ENCODE peak calls at places on chromosomes 3 and 15, in seven cellular contexts. B is Caco-2; U is transverse colon; N is GM12878; T is CD4-positive, CD25-positive, alpha-beta regulatory T cell; E is cardiac muscle cell; I is mesendoderm. H is an unnamed sample. For H3K36me3, the result is how much of the 10 kb centered on the place peaks cover.

GRCh38 chr3:126022741-126023359 is 53.9 kb downstream of the ROPN1B start:
- DNase-seq in B (no peak), U (no peak), N (no peak), T (no peak), E (no peak), I (no peak), H (no peak)

GRCh38 chr15:52233405-52233804 is 42.2 kb upstream of the GNB5 start:
- DNase-seq in B (no peak), U (no peak), N (no peak), T (no peak), E (no peak), I (no peak), H (no peak)

GRCh38 chr3:14265246-14265962 is 86.8 kb downstream of the LSM3 start:
- DNase-seq in B (peak), U (no peak), N (no peak), T (no peak), E (no peak), I (no peak), H (no peak)

GRCh38 chr3:139455855-139456254 is 20.5 kb downstream of the RBP2 start:
- DNase-seq in B (no peak), U (no peak), N (no peak), T (no peak), E (no peak), I (peak), H (no peak)

GRCh38 chr3:46112296-46112695 is 85.0 kb upstream of the XCR1 start:
- DNase-seq in B (no peak), U (no peak), N (no peak), T (no peak), E (no peak), I (no peak), H (no peak)

GRCh38 chr3:71454513-71455423 is 128.8 kb downstream of the FOXP1 start:
- DNase-seq in B (no peak), U (no peak), N (no peak), T (peak), E (no peak), I (no peak), H (no peak)

GRCh38 chr15:80562033-80562432 is 133.1 kb upstream of the ABHD17C start:
- DNase-seq in B (no peak), U (no peak), N (no peak), T (no peak), E (no peak), I (no peak), H (no peak)

GRCh38 chr3:177137774-177138705 is 59.2 kb downstream of the TBL1XR1 start:
- DNase-seq in B (no peak), U (no peak), N (no peak), T (no peak), E (no peak), I (no peak), H (no peak)

GRCh38 chr15:59569477-59569876 is 42.1 kb upstream of the GCNT3 start:
- DNase-seq in B (no peak), U (no peak), N (no peak), T (no peak), E (no peak), I (no peak), H (no peak)

GRCh38 chr3:158668506-158668905 is 3.9 kb downstream of the LXN start:
- DNase-seq in B (no peak), U (no peak), N (no peak), T (no peak), E (no peak), I (no peak), H (no peak)

GRCh38 chr3:71309342-71309741 is 274.2 kb downstream of the FOXP1 start:
- DNase-seq in B (no peak), U (no peak), N (no peak), T (peak), E (no peak), I (no peak), H (peak)

GRCh38 chr3:28841436-28841835 is 439.4 kb upstream of the RBMS3 start:
- DNase-seq in B (no peak), U (no peak), N (no peak), T (no peak), E (no peak), I (no peak), H (no peak)

GRCh38 chr15:38809621-38810020 is 245.0 kb upstream of the RASGRP1 start:
- DNase-seq in B (no peak), U (no peak), N (no peak), T (no peak), E (no peak), I (no peak), H (no peak)

GRCh38 chr3:143168518-143169192 is 49.1 kb downstream of the CHST2 start:
- DNase-seq in B (no peak), U (no peak), N (no peak), T (no peak), E (no peak), I (no peak), H (no peak)

GRCh38 chr3:119145500-119146167 is at the start of gene TEX55:
- DNase-seq in B (peak), U (peak), N (no peak), T (peak), E (peak), I (peak), H (no peak)

GRCh38 chr3:174356596-174356995 is 502.5 kb upstream of the NAALADL2 start:
- DNase-seq in B (no peak), U (no peak), N (no peak), T (no peak), E (no peak), I (no peak), H (no peak)

GRCh38 chr15:69782809-69783208 is 314.9 kb downstream of the TLE3 start:
- DNase-seq in B (peak), U (no peak), N (no peak), T (no peak), E (peak), I (no peak), H (no peak)

GRCh38 chr3:120147072-120147871 is 53.0 kb upstream of the GSK3B start:
- DNase-seq in B (peak), U (peak), N (no peak), T (peak), E (no peak), I (peak), H (no peak)

GRCh38 chr3:69649120-69649519 is 90.1 kb upstream of the MITF start:
- DNase-seq in B (no peak), U (no peak), N (no peak), T (no peak), E (no peak), I (peak), H (no peak)

GRCh38 chr15:39462691-39463090 is 118.2 kb upstream of the THBS1 start:
- DNase-seq in B (no peak), U (no peak), N (no peak), T (no peak), E (no peak), I (no peak), H (no peak)

GRCh38 chr3:90091557-90091956 is 984.1 kb downstream of the EPHA3 start:
- DNase-seq in B (peak), U (peak), N (no peak), T (no peak), E (peak), I (peak), H (peak)

GRCh38 chr15:48976444-48977088 is 12.8 kb upstream of the SHC4 start:
- DNase-seq in B (no peak), U (no peak), N (no peak), T (no peak), E (no peak), I (no peak), H (no peak)

GRCh38 chr15:88341653-88342052 is 85.1 kb upstream of the NTRK3 start:
- DNase-seq in B (no peak), U (no peak), N (no peak), T (no peak), E (no peak), I (no peak), H (no peak)

GRCh38 chr3:112770026-112770626 is 76.5 kb downstream of the CD200R1L start:
- DNase-seq in B (no peak), U (no peak), N (no peak), T (no peak), E (no peak), I (peak), H (no peak)

GRCh38 chr3:56684029-56684428 is 964 bp upstream of the TASOR start:
- DNase-seq in B (no peak), U (no peak), N (no peak), T (no peak), E (no peak), I (no peak), H (no peak)

GRCh38 chr3:134713673-134714072 is 62.9 kb upstream of the KY start:
- DNase-seq in B (no peak), U (no peak), N (no peak), T (no peak), E (no peak), I (no peak), H (no peak)

GRCh38 chr3:71488391-71488809 is 95.1 kb downstream of the FOXP1 start:
- DNase-seq in B (no peak), U (no peak), N (no peak), T (no peak), E (no peak), I (no peak), H (no peak)

GRCh38 chr15:65368646-65369045 is 9.2 kb downstream of the IGDCC3 start:
- DNase-seq in B (no peak), U (no peak), N (no peak), T (no peak), E (no peak), I (peak), H (no peak)

GRCh38 chr15:65368300-65368617 is 9.5 kb downstream of the IGDCC3 start:
- DNase-seq in B (no peak), U (no peak), N (no peak), T (no peak), E (peak), I (peak), H (no peak)

GRCh38 chr15:65369148-65369547 is 8.7 kb downstream of the IGDCC3 start:
- DNase-seq in B (no peak), U (no peak), N (no peak), T (no peak), E (no peak), I (no peak), H (no peak)

GRCh38 chr15:65370885-65371284 is 6.9 kb downstream of the IGDCC3 start:
- DNase-seq in B (no peak), U (no peak), N (no peak), T (no peak), E (no peak), I (no peak), H (no peak)

DNA sequence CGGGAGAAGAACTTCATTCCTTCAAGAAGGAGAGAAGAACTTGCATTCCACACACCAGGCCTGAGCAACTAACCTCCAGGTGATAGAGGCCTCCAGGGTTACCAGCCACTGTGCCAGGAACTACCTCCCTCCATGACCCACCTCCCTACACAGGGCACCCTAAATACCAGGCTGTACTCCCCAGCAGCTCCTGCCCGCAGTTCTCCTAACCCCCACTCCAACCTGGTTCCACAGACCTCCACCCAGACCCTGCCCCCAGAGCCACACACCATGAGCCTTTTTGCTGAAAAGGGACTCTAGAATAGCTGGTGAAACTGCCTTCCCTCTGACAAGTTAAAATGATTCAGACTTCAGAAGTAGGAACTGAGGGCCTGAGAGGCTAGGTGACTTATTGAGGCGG is 8.2 kb downstream of the IGDCC3 start:
- DNase-seq in B (no peak), U (no peak), N (no peak), T (no peak), E (no peak), I (no peak), H (no peak)
- H3K36me3 ChIP-seq in B (under half), U (under half), N (under half), T (under half), E (under half), I (under half), H (under half)

DNA sequence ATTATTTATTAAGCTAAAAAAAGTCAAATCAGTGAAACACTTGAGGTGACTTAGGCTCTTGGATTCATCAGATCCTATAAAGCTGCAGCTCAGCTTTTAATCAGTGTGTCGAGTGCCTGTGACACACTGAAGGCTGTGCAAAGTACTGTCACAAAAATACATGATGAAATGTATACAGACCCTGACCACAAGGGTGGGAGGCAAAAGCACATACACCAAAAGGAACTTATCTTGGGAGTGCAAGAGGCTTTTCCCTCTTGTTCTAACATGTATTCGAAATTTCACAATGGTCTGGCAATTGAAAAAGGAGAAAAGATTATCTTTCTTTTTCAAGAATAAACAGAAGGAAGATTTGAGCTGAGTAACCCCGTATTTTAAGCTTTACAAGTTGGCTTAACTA is 35.9 kb downstream of the VGLL4 start:
- DNase-seq in B (no peak), U (no peak), N (no peak), T (no peak), E (peak), I (no peak), H (no peak)
- H3K36me3 ChIP-seq in B (under half), U (under half), N (under half), T (under half), E (under half), I (under half), H (under half)

GRCh38 chr3:51937014-51937413 is 4.7 kb downstream of the RRP9 start:
- DNase-seq in B (peak), U (no peak), N (no peak), T (no peak), E (no peak), I (no peak), H (no peak)
- H3K36me3 ChIP-seq in B (under half), U (under half), N (under half), T (half or more), E (under half), I (under half), H (under half)

DNA sequence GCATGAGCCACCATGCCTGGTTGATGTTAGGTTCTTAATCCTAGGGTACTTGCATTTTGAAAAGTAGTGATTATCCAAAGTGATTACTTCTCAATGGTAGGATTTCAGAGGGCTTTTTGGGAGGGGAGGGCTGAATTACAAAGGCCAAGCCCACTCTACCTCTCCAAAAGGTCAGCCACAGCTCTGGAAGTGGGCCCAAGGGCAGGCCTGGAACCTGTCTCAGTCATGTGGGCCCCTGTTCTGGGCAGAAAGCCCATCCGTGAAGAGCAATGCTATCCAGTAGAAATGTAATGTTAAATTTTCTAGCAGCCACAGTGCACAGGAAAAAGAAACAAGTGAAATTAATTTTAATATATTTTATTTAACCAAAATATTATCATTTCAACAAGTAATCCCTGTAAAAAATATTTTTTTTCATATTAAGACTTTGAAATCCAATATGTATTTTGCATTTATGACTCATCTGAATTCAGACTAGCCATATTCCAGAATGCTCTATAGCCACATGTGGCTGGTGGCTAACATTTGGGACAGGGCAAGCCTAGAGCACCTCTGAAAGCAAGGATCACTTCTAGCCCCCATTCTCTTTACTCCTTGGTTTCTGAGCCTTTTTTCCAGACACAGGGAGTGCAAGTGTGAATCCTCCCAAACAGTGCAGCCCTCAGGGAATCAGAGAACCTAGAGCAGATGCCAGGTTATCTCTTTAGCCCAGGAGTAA is 16.8 kb downstream of the RFT1 start:
- DNase-seq in B (no peak), U (no peak), N (no peak), T (no peak), E (no peak), I (no peak), H (no peak)
- H3K36me3 ChIP-seq in B (under half), U (under half), N (under half), T (under half), E (under half), I (under half), H (under half)

GRCh38 chr3:128103277-128103676 is 20.3 kb downstream of the RUVBL1 start:
- DNase-seq in B (no peak), U (no peak), N (no peak), T (no peak), E (no peak), I (no peak), H (no peak)
- H3K36me3 ChIP-seq in B (under half), U (under half), N (under half), T (half or more), E (under half), I (under half), H (half or more)

GRCh38 chr3:53884623-53885022 is 2.7 kb upstream of the ACTR8 start:
- DNase-seq in B (no peak), U (no peak), N (no peak), T (no peak), E (no peak), I (no peak), H (no peak)

GRCh38 chr3:53883008-53883407 is 1.1 kb upstream of the ACTR8 start:
- DNase-seq in B (no peak), U (no peak), N (no peak), T (no peak), E (no peak), I (no peak), H (no peak)

GRCh38 chr3:53881691-53882593 is at the start of gene ACTR8:
- DNase-seq in B (peak), U (peak), N (peak), T (peak), E (peak), I (peak), H (no peak)

GRCh38 chr3:53885239-53885638 is 3.3 kb upstream of the ACTR8 start:
- DNase-seq in B (no peak), U (no peak), N (peak), T (no peak), E (no peak), I (no peak), H (no peak)

DNA sequence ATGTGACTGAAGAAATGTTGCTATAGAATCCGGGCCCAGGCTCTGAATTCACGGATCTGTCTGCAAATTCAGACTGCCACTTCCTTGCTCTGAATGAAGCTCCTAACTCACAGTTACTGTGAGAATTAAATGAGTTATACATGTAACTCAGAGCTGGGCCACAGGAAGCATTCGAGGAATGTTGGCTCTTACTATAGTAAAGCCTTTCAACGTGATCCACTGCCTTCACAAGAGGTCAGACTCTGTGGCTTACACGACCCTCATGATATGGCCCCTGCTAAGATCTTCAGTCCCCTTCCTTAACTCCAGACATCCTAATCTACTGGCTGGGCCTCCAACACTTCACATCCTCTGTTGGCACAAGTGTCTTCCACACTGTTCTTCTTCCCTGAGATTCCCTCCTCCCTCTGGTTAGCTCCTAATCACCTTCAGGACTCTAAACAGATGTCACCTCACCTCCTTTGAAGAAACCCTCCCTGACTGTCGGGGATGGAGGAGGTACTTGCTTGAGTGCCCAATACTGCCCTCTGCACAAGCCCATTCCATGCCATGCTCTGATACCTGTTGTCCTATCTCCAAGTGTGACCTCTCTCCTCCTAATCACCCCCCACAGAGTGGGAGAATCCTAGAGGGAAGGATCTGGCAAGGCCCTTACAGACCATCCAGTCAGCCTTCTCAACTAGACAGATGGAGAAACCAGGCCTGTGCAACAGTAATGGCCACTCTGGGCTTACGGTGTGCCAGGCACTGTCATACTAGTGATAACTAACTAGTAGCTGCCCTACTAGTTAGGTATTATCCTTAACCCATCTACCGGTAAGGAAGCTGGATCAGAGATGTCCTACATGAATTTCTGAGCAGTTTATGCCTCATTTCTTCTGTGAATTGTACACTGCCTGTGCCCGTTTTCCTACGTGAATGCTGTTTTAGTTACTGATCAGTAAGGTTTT is 1.3 kb downstream of the ACTR8 start:
- DNase-seq in B (no peak), U (no peak), N (no peak), T (no peak), E (peak), I (peak), H (no peak)
- H3K36me3 ChIP-seq in B (under half), U (half or more), N (under half), T (half or more), E (half or more), I (under half), H (under half)

DNA sequence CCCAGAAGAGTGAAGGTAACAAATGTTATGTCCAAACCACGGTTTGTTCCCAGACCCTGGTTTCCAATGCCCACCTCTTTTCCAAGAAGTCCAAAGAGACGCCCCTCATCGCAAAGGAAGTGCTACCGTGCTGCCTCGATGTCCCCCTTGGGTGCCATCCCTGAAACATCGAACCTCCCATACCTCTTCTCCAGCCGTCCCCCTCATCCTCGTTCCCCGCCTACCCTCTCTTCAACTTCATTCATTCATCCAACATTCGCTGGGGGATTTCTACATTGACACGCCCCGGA is 471 bp downstream of the TIPIN start:
- DNase-seq in B (no peak), U (no peak), N (no peak), T (no peak), E (no peak), I (no peak), H (no peak)
- H3K36me3 ChIP-seq in B (under half), U (under half), N (under half), T (under half), E (under half), I (under half), H (under half)

DNA sequence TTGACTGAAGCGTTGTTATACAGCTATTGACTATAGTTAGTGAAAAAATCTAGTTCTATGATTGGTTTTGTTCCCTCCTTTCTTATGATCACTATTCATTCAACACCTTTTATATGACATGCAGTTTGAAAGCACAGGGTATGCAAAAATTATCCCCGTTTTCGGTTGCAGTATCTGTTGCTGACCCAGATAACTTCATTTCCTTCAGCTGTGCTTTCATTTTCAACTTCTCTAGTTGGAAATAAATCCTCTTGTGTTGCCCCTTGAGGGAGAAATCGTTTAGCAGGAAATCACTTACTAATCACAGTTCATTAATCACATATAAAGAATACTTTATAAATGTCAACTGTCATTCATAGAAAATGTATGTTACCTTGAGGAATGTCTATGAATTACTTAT is 55.1 kb downstream of the MBNL1 start:
- DNase-seq in B (no peak), U (no peak), N (peak), T (peak), E (no peak), I (no peak), H (no peak)
- H3K36me3 ChIP-seq in B (under half), U (under half), N (under half), T (under half), E (under half), I (under half), H (under half)

H was measured in SK-N-MC.